ENCODE peak calls at places on chromosomes 3 and 15, in nine cellular contexts. One of them, this sample, is unnamed.
A peak's percentile ranks its signal among the peaks of the same experiment; 100 is the strongest.

GRCh38 chr3:123330441-123330991 is 118.4 kb downstream of the ADCY5 start:
- DNase-seq in left ventricle myocardium inferior: peak; percentile 58
- DNase-seq in HepG2: no peak
- DNase-seq in CD8-positive, alpha-beta T cell: no peak
- DNase-seq in breast epithelium: no peak
- DNase-seq in astrocyte: no peak
- DNase-seq in psoas muscle: no peak
- DNase-seq in uterus: peak; percentile 63
- DNase-seq in thoracic aorta: no peak
- DNase-seq in this sample: no peak

GRCh38 chr3:172760406-172760805 is 9.9 kb downstream of the ECT2 start:
- DNase-seq in thoracic aorta: no peak
- DNase-seq in uterus: no peak
- DNase-seq in breast epithelium: no peak
- DNase-seq in psoas muscle: no peak
- DNase-seq in astrocyte: peak; percentile 6
- DNase-seq in HepG2: no peak
- DNase-seq in left ventricle myocardium inferior: no peak
- DNase-seq in CD8-positive, alpha-beta T cell: no peak
- DNase-seq in this sample: peak; percentile 53

GRCh38 chr15:83837946-83838571 is 184.1 kb downstream of the ADAMTSL3 start:
- DNase-seq in CD8-positive, alpha-beta T cell: no peak
- DNase-seq in HepG2: peak; percentile 5
- DNase-seq in breast epithelium: no peak
- DNase-seq in astrocyte: no peak
- DNase-seq in psoas muscle: no peak
- DNase-seq in thoracic aorta: no peak
- DNase-seq in uterus: no peak
- DNase-seq in left ventricle myocardium inferior: no peak
- DNase-seq in this sample: peak; percentile 32

GRCh38 chr15:37788767-37789391 is 145.6 kb upstream of the TMCO5A start:
- DNase-seq in astrocyte: no peak
- DNase-seq in left ventricle myocardium inferior: no peak
- DNase-seq in thoracic aorta: no peak
- DNase-seq in CD8-positive, alpha-beta T cell: no peak
- DNase-seq in HepG2: no peak
- DNase-seq in uterus: no peak
- DNase-seq in psoas muscle: no peak
- DNase-seq in breast epithelium: no peak
- DNase-seq in this sample: no peak

GRCh38 chr15:24760066-24760465 is 84.5 kb downstream of the NPAP1 start:
- DNase-seq in CD8-positive, alpha-beta T cell: no peak
- DNase-seq in astrocyte: no peak
- DNase-seq in left ventricle myocardium inferior: no peak
- DNase-seq in breast epithelium: no peak
- DNase-seq in uterus: no peak
- DNase-seq in thoracic aorta: no peak
- DNase-seq in psoas muscle: no peak
- DNase-seq in HepG2: no peak
- DNase-seq in this sample: no peak

GRCh38 chr15:57391537-57391936 is 15.2 kb downstream of the CGNL1 start:
- DNase-seq in left ventricle myocardium inferior: no peak
- DNase-seq in astrocyte: no peak
- DNase-seq in CD8-positive, alpha-beta T cell: no peak
- DNase-seq in psoas muscle: no peak
- DNase-seq in HepG2: peak; percentile 63
- DNase-seq in uterus: no peak
- DNase-seq in breast epithelium: no peak
- DNase-seq in thoracic aorta: no peak
- DNase-seq in this sample: no peak

GRCh38 chr15:80152896-80153876 is at the start of gene FAH:
- DNase-seq in breast epithelium: no peak
- DNase-seq in astrocyte: peak; percentile 48
- DNase-seq in HepG2: peak; percentile 30
- DNase-seq in psoas muscle: peak; percentile 51
- DNase-seq in thoracic aorta: no peak
- DNase-seq in uterus: no peak
- DNase-seq in left ventricle myocardium inferior: no peak
- DNase-seq in CD8-positive, alpha-beta T cell: peak; percentile 56
- DNase-seq in this sample: peak; percentile 23

GRCh38 chr15:69704229-69704628 is 251.6 kb downstream of the RPLP1 start:
- DNase-seq in psoas muscle: no peak
- DNase-seq in astrocyte: peak; percentile 26
- DNase-seq in HepG2: no peak
- DNase-seq in uterus: no peak
- DNase-seq in breast epithelium: no peak
- DNase-seq in CD8-positive, alpha-beta T cell: no peak
- DNase-seq in left ventricle myocardium inferior: no peak
- DNase-seq in thoracic aorta: no peak
- DNase-seq in this sample: no peak

GRCh38 chr15:90957791-90958190 is 3.1 kb downstream of the RCCD1 start:
- DNase-seq in uterus: no peak
- DNase-seq in left ventricle myocardium inferior: no peak
- DNase-seq in HepG2: no peak
- DNase-seq in astrocyte: no peak
- DNase-seq in thoracic aorta: no peak
- DNase-seq in CD8-positive, alpha-beta T cell: no peak
- DNase-seq in psoas muscle: no peak
- DNase-seq in breast epithelium: no peak
- DNase-seq in this sample: no peak

GRCh38 chr15:70976856-70977255 is 84.2 kb downstream of the LRRC49 start:
- DNase-seq in HepG2: no peak
- DNase-seq in astrocyte: peak; percentile 77
- DNase-seq in left ventricle myocardium inferior: no peak
- DNase-seq in CD8-positive, alpha-beta T cell: no peak
- DNase-seq in uterus: no peak
- DNase-seq in breast epithelium: no peak
- DNase-seq in psoas muscle: no peak
- DNase-seq in thoracic aorta: no peak
- DNase-seq in this sample: no peak

GRCh38 chr3:116141724-116142123 is 303.6 kb downstream of the LSAMP start:
- DNase-seq in CD8-positive, alpha-beta T cell: no peak
- DNase-seq in psoas muscle: no peak
- DNase-seq in astrocyte: peak; percentile 46
- DNase-seq in HepG2: no peak
- DNase-seq in thoracic aorta: no peak
- DNase-seq in uterus: no peak
- DNase-seq in breast epithelium: no peak
- DNase-seq in left ventricle myocardium inferior: no peak
- DNase-seq in this sample: no peak

GRCh38 chr15:29736012-29736744 is 86.1 kb downstream of the TJP1 start:
- DNase-seq in psoas muscle: no peak
- DNase-seq in breast epithelium: no peak
- DNase-seq in uterus: no peak
- DNase-seq in CD8-positive, alpha-beta T cell: no peak
- DNase-seq in astrocyte: peak; percentile 27
- DNase-seq in thoracic aorta: no peak
- DNase-seq in left ventricle myocardium inferior: no peak
- DNase-seq in HepG2: no peak
- DNase-seq in this sample: peak; percentile 24

GRCh38 chr3:44995142-44995770 is 19.2 kb downstream of the EXOSC7 start:
- DNase-seq in breast epithelium: no peak
- DNase-seq in left ventricle myocardium inferior: no peak
- DNase-seq in uterus: peak; percentile 49
- DNase-seq in psoas muscle: no peak
- DNase-seq in astrocyte: peak; percentile 33
- DNase-seq in CD8-positive, alpha-beta T cell: no peak
- DNase-seq in thoracic aorta: no peak
- DNase-seq in HepG2: no peak
- DNase-seq in this sample: peak; percentile 66

GRCh38 chr3:183489455-183490210 is 61.2 kb upstream of the MCF2L2 start:
- DNase-seq in HepG2: no peak
- DNase-seq in left ventricle myocardium inferior: no peak
- DNase-seq in uterus: no peak
- DNase-seq in astrocyte: peak; percentile 14
- DNase-seq in breast epithelium: no peak
- DNase-seq in psoas muscle: no peak
- DNase-seq in thoracic aorta: no peak
- DNase-seq in CD8-positive, alpha-beta T cell: no peak
- DNase-seq in this sample: no peak

GRCh38 chr3:55000546-55000945 is 72.7 kb upstream of the LRTM1 start:
- DNase-seq in left ventricle myocardium inferior: no peak
- DNase-seq in CD8-positive, alpha-beta T cell: no peak
- DNase-seq in astrocyte: peak; percentile 95
- DNase-seq in HepG2: no peak
- DNase-seq in breast epithelium: no peak
- DNase-seq in uterus: no peak
- DNase-seq in psoas muscle: no peak
- DNase-seq in thoracic aorta: no peak
- DNase-seq in this sample: peak; percentile 94

GRCh38 chr15:88954431-88955277 is 41.5 kb upstream of the MFGE8 start:
- DNase-seq in CD8-positive, alpha-beta T cell: no peak
- DNase-seq in astrocyte: no peak
- DNase-seq in left ventricle myocardium inferior: peak; percentile 59
- DNase-seq in psoas muscle: peak; percentile 73
- DNase-seq in HepG2: no peak
- DNase-seq in breast epithelium: no peak
- DNase-seq in uterus: no peak
- DNase-seq in thoracic aorta: peak; percentile 28
- DNase-seq in this sample: peak; percentile 24

GRCh38 chr3:43231276-43232000 is 54.9 kb upstream of the SNRK start:
- DNase-seq in CD8-positive, alpha-beta T cell: no peak
- DNase-seq in left ventricle myocardium inferior: no peak
- DNase-seq in breast epithelium: no peak
- DNase-seq in uterus: no peak
- DNase-seq in thoracic aorta: no peak
- DNase-seq in psoas muscle: no peak
- DNase-seq in HepG2: no peak
- DNase-seq in astrocyte: peak; percentile 44
- DNase-seq in this sample: peak; percentile 33

GRCh38 chr3:43238801-43239200 is 47.5 kb upstream of the SNRK start:
- DNase-seq in psoas muscle: no peak
- DNase-seq in left ventricle myocardium inferior: no peak
- DNase-seq in HepG2: no peak
- DNase-seq in thoracic aorta: no peak
- DNase-seq in CD8-positive, alpha-beta T cell: no peak
- DNase-seq in uterus: no peak
- DNase-seq in breast epithelium: no peak
- DNase-seq in astrocyte: no peak
- DNase-seq in this sample: no peak

GRCh38 chr3:43236008-43236407 is 50.3 kb upstream of the SNRK start:
- DNase-seq in breast epithelium: no peak
- DNase-seq in left ventricle myocardium inferior: no peak
- DNase-seq in uterus: no peak
- DNase-seq in psoas muscle: no peak
- DNase-seq in CD8-positive, alpha-beta T cell: no peak
- DNase-seq in thoracic aorta: no peak
- DNase-seq in HepG2: no peak
- DNase-seq in astrocyte: no peak
- DNase-seq in this sample: peak; percentile 16

DNA sequence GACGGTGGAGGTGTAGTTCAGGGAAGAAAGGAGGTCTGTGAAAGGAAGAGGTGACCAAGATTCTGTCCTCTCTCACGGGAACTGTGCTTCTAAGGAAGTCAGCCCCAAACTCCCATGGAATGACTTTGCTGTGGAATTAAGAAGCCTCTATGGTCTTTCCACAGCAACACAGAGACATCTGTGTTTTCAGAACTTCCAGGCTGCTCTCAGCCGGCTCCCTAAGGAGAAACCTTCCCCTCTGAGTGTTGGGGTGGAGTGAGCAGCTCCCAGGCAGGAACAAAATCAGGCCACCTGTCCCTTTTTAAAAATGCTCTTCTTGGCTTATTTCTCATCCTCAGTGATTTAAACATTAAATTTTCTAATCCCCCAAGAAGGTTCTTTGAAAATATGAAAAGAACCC is 53.3 kb upstream of the SNRK start:
- DNase-seq in thoracic aorta: no peak
- DNase-seq in psoas muscle: no peak
- DNase-seq in left ventricle myocardium inferior: no peak
- DNase-seq in CD8-positive, alpha-beta T cell: no peak
- DNase-seq in astrocyte: no peak
- DNase-seq in HepG2: no peak
- DNase-seq in breast epithelium: no peak
- DNase-seq in uterus: no peak
- DNase-seq in this sample: no peak
- H3K27ac ChIP-seq in thoracic aorta: no peak overlapping the region
- H3K27ac ChIP-seq in psoas muscle: no peak overlapping the region
- H3K27ac ChIP-seq in left ventricle myocardium inferior: peak overlapping the region; percentile 7
- H3K27ac ChIP-seq in CD8-positive, alpha-beta T cell: no peak overlapping the region
- H3K27ac ChIP-seq in astrocyte: no peak overlapping the region
- H3K27ac ChIP-seq in HepG2: no peak overlapping the region
- H3K27ac ChIP-seq in breast epithelium: no peak overlapping the region
- H3K27ac ChIP-seq in uterus: no peak overlapping the region
- H3K27ac ChIP-seq in this sample: no peak overlapping the region

DNA sequence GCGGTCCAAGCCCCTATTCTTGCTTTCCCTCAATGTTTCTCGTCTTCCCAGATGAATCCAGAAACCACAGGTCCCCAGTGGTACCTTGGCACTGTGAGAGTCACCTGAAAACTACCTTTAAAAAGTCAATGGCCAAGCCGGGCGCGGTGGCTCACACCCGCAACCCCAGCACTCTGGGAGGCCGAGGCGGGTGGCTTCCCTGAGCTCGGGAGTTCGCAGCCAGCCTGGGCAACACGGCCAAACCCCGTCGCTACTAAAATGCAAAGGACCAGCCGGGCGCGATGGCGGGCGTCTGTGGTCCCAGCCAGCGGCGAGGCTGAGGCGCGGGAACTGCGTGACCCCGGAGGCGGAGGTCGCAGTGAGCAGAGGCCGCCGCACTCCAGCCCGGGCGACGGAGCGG is 285.9 kb downstream of the CHL1 start:
- DNase-seq in psoas muscle: no peak
- DNase-seq in uterus: no peak
- DNase-seq in CD8-positive, alpha-beta T cell: no peak
- DNase-seq in thoracic aorta: no peak
- DNase-seq in breast epithelium: no peak
- DNase-seq in astrocyte: no peak
- DNase-seq in left ventricle myocardium inferior: no peak
- DNase-seq in HepG2: no peak
- DNase-seq in this sample: no peak
- H3K4me3 ChIP-seq in psoas muscle: no peak overlapping the region
- H3K4me3 ChIP-seq in uterus: no peak overlapping the region
- H3K4me3 ChIP-seq in CD8-positive, alpha-beta T cell: no peak overlapping the region
- H3K4me3 ChIP-seq in thoracic aorta: no peak overlapping the region
- H3K4me3 ChIP-seq in breast epithelium: no peak overlapping the region
- H3K4me3 ChIP-seq in astrocyte: no peak overlapping the region
- H3K4me3 ChIP-seq in left ventricle myocardium inferior: no peak overlapping the region
- H3K4me3 ChIP-seq in HepG2: no peak overlapping the region
- H3K4me3 ChIP-seq in this sample: peak overlapping the region; percentile 12

GRCh38 chr3:184733181-184733580 is 21.3 kb upstream of the MAGEF1 start:
- DNase-seq in CD8-positive, alpha-beta T cell: no peak
- DNase-seq in uterus: peak; percentile 8
- DNase-seq in left ventricle myocardium inferior: no peak
- DNase-seq in astrocyte: no peak
- DNase-seq in breast epithelium: no peak
- DNase-seq in psoas muscle: no peak
- DNase-seq in thoracic aorta: no peak
- DNase-seq in HepG2: no peak
- DNase-seq in this sample: no peak
- TF ChIP-seq CTCF in CD8-positive, alpha-beta T cell: no peak
- TF ChIP-seq CTCF in uterus: no peak
- TF ChIP-seq CTCF in left ventricle myocardium inferior: no peak
- TF ChIP-seq CTCF in astrocyte: no peak
- TF ChIP-seq CTCF in breast epithelium: no peak
- TF ChIP-seq CTCF in psoas muscle: no peak
- TF ChIP-seq CTCF in thoracic aorta: no peak
- TF ChIP-seq CTCF in HepG2: no peak
- TF ChIP-seq CTCF in this sample: no peak

DNA sequence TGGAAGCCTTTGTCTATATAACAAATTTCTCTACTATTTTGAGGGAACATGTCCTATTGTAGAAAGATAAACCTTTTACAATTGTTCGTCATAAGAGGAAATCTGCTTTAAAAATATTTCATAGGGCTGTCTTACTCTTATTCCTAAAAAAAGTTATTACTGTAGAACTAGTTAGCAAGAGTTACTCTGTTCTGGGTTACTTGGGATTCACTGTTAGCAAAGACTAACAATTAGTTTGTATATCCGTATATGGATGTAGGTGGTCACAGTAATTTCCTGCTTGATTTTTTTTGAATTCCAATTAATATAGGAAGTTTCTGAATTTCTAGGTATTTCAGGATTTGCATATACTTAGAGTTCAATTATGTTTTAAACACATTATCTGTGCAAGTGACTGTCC is 413.5 kb downstream of the RBMS3 start:
- DNase-seq in breast epithelium: no peak
- DNase-seq in thoracic aorta: no peak
- DNase-seq in psoas muscle: no peak
- DNase-seq in astrocyte: no peak
- DNase-seq in HepG2: no peak
- DNase-seq in left ventricle myocardium inferior: no peak
- DNase-seq in uterus: no peak
- DNase-seq in CD8-positive, alpha-beta T cell: no peak
- DNase-seq in this sample: no peak
- H3K27ac ChIP-seq in breast epithelium: peak overlapping the region; percentile 41
- H3K27ac ChIP-seq in thoracic aorta: peak overlapping the region; percentile 17
- H3K27ac ChIP-seq in psoas muscle: no peak overlapping the region
- H3K27ac ChIP-seq in astrocyte: peak overlapping the region; percentile 87
- H3K27ac ChIP-seq in HepG2: no peak overlapping the region
- H3K27ac ChIP-seq in left ventricle myocardium inferior: peak overlapping the region; percentile 85
- H3K27ac ChIP-seq in uterus: peak overlapping the region; percentile 73
- H3K27ac ChIP-seq in CD8-positive, alpha-beta T cell: no peak overlapping the region
- H3K27ac ChIP-seq in this sample: peak overlapping the region; percentile 83